ENCODE peak calls at places on chromosomes 7 and 10, in four cellular contexts. P, U, I and B are unnamed samples.

GRCh38 chr7:140079121-140079536 is 16.4 kb upstream of the PARP12 start:
- DNase-seq in P (no peak), U (peak; percentile 58), I (peak; percentile 57), B (peak; percentile 65)

GRCh38 chr7:2082357-2083038 is 150.2 kb downstream of the MAD1L1 start:
- DNase-seq in I (no peak), U (no peak), P (no peak), B (no peak)

GRCh38 chr10:3509355-3509754 is 275.7 kb downstream of the KLF6 start:
- DNase-seq in U (no peak), I (no peak), P (no peak), B (no peak)

GRCh38 chr7:92874567-92874966 is 38.2 kb upstream of the CDK6 start:
- DNase-seq in U (no peak), P (no peak), I (no peak), B (no peak)

GRCh38 chr7:77993823-77994222 is 195.2 kb downstream of the PHTF2 start:
- DNase-seq in I (no peak), U (no peak), P (no peak), B (no peak)

GRCh38 chr10:113056468-113057021 is 106.5 kb downstream of the TCF7L2 start:
- DNase-seq in P (no peak), U (no peak), I (no peak), B (no peak)

GRCh38 chr7:87128883-87129282 is 23.4 kb upstream of the DMTF1 start:
- DNase-seq in I (no peak), P (no peak), U (no peak), B (peak; percentile 54)

GRCh38 chr10:18649364-18649959 is 1.9 kb downstream of the NSUN6 start:
- DNase-seq in I (no peak), U (no peak), P (no peak), B (no peak)

GRCh38 chr7:7861211-7861633 is 107.4 kb upstream of the GLCCI1 start:
- DNase-seq in I (peak; percentile 49), U (no peak), P (no peak), B (no peak)

GRCh38 chr10:67925449-67926005 is 41.1 kb downstream of the SIRT1 start:
- DNase-seq in I (no peak), P (no peak), U (no peak), B (no peak)

GRCh38 chr7:39353615-39354376 is 212.4 kb upstream of the YAE1 start:
- DNase-seq in U (no peak), I (no peak), P (no peak), B (peak; percentile 62)

GRCh38 chr7:96720843-96721242 is 11.2 kb upstream of the SEM1 start:
- DNase-seq in I (no peak), U (no peak), P (no peak), B (no peak)

DNA sequence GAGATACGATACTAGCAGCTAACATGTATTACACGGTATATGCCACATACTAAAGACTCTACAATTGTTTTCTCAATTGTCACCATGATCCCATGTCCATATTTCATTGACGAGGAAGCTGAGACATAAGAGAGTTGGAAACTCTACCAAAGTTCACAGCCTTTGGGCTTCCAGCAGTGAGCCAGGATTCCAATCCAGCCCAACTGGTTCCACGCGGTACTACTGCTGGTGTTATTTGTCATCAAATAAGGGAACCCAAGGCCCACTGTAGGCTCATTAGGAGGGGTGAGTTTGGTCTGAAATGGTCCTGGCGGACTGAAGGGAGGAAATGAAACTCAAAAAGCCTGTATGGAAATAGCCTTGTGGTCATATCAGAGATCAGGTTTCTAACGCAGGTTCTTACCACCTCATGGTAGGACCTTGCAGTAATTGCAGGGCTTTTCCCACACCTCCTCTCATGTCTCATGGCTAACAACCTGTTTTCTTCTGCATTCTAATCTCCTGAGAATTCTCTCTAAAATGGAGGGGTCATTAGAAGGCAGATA is 814.6 kb downstream of the LRMDA start:
- DNase-seq in I (no peak), U (no peak), P (no peak), B (no peak)
- TF ChIP-seq BHLHE40 in I (no peak), U (no peak), P (no peak), B (no peak)

DNA sequence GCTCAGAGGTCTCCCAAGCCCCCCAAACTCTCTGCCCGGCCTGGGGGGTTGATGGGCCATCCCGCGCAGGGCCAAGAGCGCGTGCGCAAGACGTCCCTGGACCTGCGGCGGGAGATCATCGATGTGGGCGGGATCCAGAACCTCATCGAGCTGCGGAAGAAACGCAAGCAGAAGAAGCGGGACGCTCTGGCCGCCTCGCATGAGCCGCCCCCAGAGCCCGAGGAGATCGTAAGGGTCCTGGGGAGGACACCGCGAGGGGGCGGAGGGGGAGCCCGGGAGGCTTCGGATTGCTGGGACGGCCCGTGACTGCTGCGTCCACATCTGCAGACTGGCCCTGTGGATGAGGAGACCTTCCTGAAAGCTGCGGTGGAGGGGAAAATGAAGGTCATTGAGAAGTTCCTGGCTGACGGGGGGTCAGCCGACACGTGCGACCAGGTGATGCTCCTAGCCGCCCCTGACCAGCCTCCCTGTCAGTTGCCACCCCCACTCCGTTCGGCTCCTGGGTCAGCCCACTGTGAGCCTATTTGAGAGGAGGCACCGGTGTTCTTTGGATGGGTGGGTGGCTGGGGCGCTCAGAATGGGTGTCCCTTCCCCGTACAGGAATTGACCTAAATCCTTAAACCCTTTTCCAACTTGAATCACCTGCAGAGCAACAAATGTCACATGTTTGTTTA is 5.7 kb downstream of the ANKRD2 start:
- DNase-seq in U (no peak), P (no peak), I (no peak), B (no peak)
- TF ChIP-seq FOXK2 in U (no peak), P (no peak), I (no peak), B (no peak)

GRCh38 chr7:23700058-23700457 is 10.0 kb upstream of the STK31 start:
- DNase-seq in P (no peak), I (no peak), U (no peak), B (no peak)
- TF ChIP-seq BHLHE40 in P (no peak), I (no peak), U (no peak), B (no peak)

GRCh38 chr10:124993728-124994451 is 52.0 kb downstream of the ZRANB1 start:
- DNase-seq in P (no peak), U (no peak), I (no peak), B (no peak)

GRCh38 chr10:124993345-124993708 is 51.4 kb downstream of the ZRANB1 start:
- DNase-seq in P (no peak), U (no peak), I (no peak), B (no peak)

GRCh38 chr10:124990671-124991625 is 49.0 kb downstream of the ZRANB1 start:
- DNase-seq in I (no peak), U (no peak), P (no peak), B (no peak)

GRCh38 chr10:124991872-124992271 is 49.9 kb downstream of the ZRANB1 start:
- DNase-seq in P (no peak), I (no peak), U (no peak), B (no peak)

GRCh38 chr10:124992462-124993344 is 50.8 kb downstream of the ZRANB1 start:
- DNase-seq in U (no peak), P (no peak), I (peak; percentile 47), B (peak; percentile 58)
- TF ChIP-seq FOXK2 in U (no peak), P (no peak), I (no peak), B (no peak)

DNA sequence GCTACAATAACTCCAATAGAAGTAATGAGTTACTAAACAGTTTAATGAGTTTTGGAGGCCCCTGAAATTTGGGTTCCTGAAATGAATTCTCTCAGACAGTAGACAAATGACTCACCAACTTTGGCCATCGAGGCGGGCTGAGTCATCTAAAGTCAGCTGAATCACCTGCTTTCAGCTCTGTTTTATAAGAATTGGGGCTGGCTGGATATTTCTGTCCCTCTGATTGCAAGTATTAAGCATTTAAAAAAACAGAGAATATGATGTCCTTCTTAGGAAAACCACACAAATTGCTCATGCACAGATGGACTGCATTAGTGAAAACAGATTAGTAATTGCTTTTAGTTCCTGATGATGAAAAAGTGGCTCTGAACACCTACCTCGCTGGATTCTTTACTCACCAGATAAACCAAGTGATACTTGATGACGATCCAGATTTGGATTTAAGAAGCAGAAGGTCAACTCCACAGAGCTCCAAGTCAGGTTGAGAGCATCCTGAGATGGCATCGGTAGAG is 59.1 kb downstream of the ZNF365 start:
- DNase-seq in P (no peak), U (peak; percentile 22), I (no peak), B (no peak)
- TF ChIP-seq BHLHE40 in P (no peak), U (no peak), I (no peak), B (no peak)

GRCh38 chr10:116215651-116216050 is 57.4 kb downstream of the GFRA1 start:
- DNase-seq in P (no peak), I (no peak), U (no peak), B (no peak)
- TF ChIP-seq FOXK2 in P (no peak), I (no peak), U (no peak), B (no peak)

GRCh38 chr7:12067156-12067831 is 143.8 kb upstream of the TMEM106B start:
- DNase-seq in U (peak; percentile 31), P (peak; percentile 5), I (peak; percentile 48), B (peak; percentile 36)
- TF ChIP-seq BHLHE40 in U (no peak), P (no peak), I (no peak), B (no peak)

GRCh38 chr10:74801447-74801846 is 25.0 kb upstream of the KAT6B start:
- DNase-seq in P (no peak), I (no peak), U (no peak), B (no peak)

GRCh38 chr10:74797550-74797949 is 28.9 kb upstream of the KAT6B start:
- DNase-seq in I (no peak), P (no peak), U (no peak), B (no peak)

GRCh38 chr10:74794531-74794930 is 31.9 kb upstream of the KAT6B start:
- DNase-seq in U (no peak), P (no peak), I (no peak), B (no peak)

DNA sequence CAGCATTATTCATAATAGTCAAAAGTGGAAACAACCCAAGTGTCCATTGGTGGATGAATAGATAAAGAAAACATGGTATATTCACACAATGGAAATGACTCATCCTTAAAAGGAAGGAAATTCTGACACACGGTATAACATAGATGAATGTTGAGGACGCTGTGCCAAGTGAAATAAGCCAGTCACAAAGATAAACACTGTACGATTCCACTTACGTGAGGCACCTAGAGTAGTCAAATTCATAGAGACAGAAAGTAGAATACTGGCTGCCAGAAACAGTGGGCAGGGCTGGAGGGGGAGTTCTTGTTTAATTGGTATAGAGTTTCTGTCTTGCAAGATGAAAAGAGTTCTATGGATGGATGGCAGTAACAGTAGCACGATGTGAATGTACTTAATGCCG is 26.6 kb upstream of the KAT6B start:
- DNase-seq in I (peak; percentile 17), P (no peak), U (no peak), B (no peak)
- TF ChIP-seq FOXK2 in I (no peak), P (no peak), U (peak; percentile 26), B (no peak)

GRCh38 chr10:101040061-101040460 is 9.0 kb downstream of the SFXN3 start:
- DNase-seq in P (no peak), I (no peak), U (no peak), B (no peak)
- TF ChIP-seq BHLHE40 in P (no peak), I (no peak), U (no peak), B (no peak)